ENCODE peak calls at places on chromosomes 12 and 14, in nine cellular contexts. I, F, S, T, E, W, C, H and G are unnamed samples.

GRCh38 chr12:79782197-79782890 is 91.6 kb upstream of the PAWR start:
- DNase-seq in I (no peak), F (no peak), S (peak; percentile 46), T (no peak), E (no peak), W (no peak), C (no peak), H (no peak), G (no peak)

GRCh38 chr12:110639336-110640178 is 25.6 kb downstream of the TCTN1 start:
- DNase-seq in I (no peak), F (no peak), S (peak; percentile 79), T (no peak), E (no peak), W (no peak), C (no peak), H (no peak), G (no peak)

GRCh38 chr14:22471545-22472121 is 117.4 kb downstream of the DAD1 start:
- DNase-seq in I (no peak), F (peak; percentile 38), S (peak; percentile 47), T (peak; percentile 73), E (peak; percentile 73), W (peak; percentile 68), C (peak; percentile 73), H (peak; percentile 69), G (no peak)

GRCh38 chr12:663293-663871 is at the start of gene NINJ2:
- DNase-seq in I (no peak), F (peak; percentile 18), S (no peak), T (no peak), E (no peak), W (peak; percentile 55), C (no peak), H (no peak), G (no peak)

GRCh38 chr12:18824287-18824686 is 86.4 kb downstream of the CAPZA3 start:
- DNase-seq in I (no peak), F (no peak), S (no peak), T (no peak), E (no peak), W (no peak), C (no peak), H (no peak), G (no peak)

GRCh38 chr12:9404469-9405260 is 196.5 kb upstream of the PZP start:
- DNase-seq in I (no peak), F (no peak), S (no peak), T (no peak), E (no peak), W (no peak), C (no peak), H (no peak), G (no peak)

GRCh38 chr14:74207943-74208342 is 31.3 kb upstream of the VSX2 start:
- DNase-seq in I (no peak), F (no peak), S (peak; percentile 2), T (peak; percentile 86), E (peak; percentile 78), W (no peak), C (no peak), H (no peak), G (no peak)

GRCh38 chr12:6827437-6827894 is 741 bp upstream of the P3H3 start:
- DNase-seq in I (no peak), F (peak; percentile 89), S (peak; percentile 83), T (peak; percentile 93), E (peak; percentile 76), W (peak; percentile 80), C (peak; percentile 78), H (peak; percentile 79), G (peak; percentile 43)

GRCh38 chr12:90938451-90938850 is 16.5 kb downstream of the CCER1 start:
- DNase-seq in I (no peak), F (no peak), S (peak; percentile 78), T (no peak), E (no peak), W (no peak), C (no peak), H (no peak), G (no peak)

GRCh38 chr12:96083020-96083489 is 47.7 kb upstream of the LTA4H start:
- DNase-seq in I (no peak), F (no peak), S (no peak), T (no peak), E (no peak), W (no peak), C (no peak), H (no peak), G (no peak)

GRCh38 chr14:74501135-74501614 is 7.6 kb downstream of the ISCA2 start:
- DNase-seq in I (no peak), F (peak; percentile 62), S (peak; percentile 82), T (peak; percentile 93), E (peak; percentile 68), W (peak; percentile 64), C (peak; percentile 83), H (peak; percentile 70), G (no peak)

GRCh38 chr14:23559010-23559920 is 3.2 kb downstream of the THTPA start:
- DNase-seq in I (peak; percentile 33), F (peak; percentile 54), S (peak; percentile 59), T (peak; percentile 93), E (peak; percentile 93), W (no peak), C (peak; percentile 74), H (peak; percentile 59), G (peak; percentile 60)

GRCh38 chr14:83255015-83255726 is 1721.5 kb upstream of the SEL1L start:
- DNase-seq in I (no peak), F (no peak), S (no peak), T (no peak), E (peak; percentile 45), W (no peak), C (no peak), H (no peak), G (no peak)

GRCh38 chr12:27179399-27180214 is 64.5 kb upstream of the STK38L start:
- DNase-seq in I (no peak), F (no peak), S (peak; percentile 92), T (no peak), E (peak; percentile 72), W (no peak), C (no peak), H (no peak), G (no peak)

GRCh38 chr14:64061115-64061514 is 208.3 kb downstream of the SYNE2 start:
- DNase-seq in I (no peak), F (no peak), S (no peak), T (no peak), E (no peak), W (no peak), C (no peak), H (no peak), G (no peak)

GRCh38 chr12:31488737-31489338 is 102.1 kb downstream of the DENND5B start:
- DNase-seq in I (no peak), F (no peak), S (no peak), T (no peak), E (no peak), W (no peak), C (no peak), H (no peak), G (no peak)

GRCh38 chr12:40336573-40337199 is 111.9 kb downstream of the LRRK2 start:
- DNase-seq in I (no peak), F (no peak), S (peak; percentile 15), T (peak; percentile 43), E (peak; percentile 63), W (no peak), C (no peak), H (no peak), G (no peak)

GRCh38 chr12:110689601-110690430 is 901 bp upstream of the HVCN1 start:
- DNase-seq in I (peak; percentile 11), F (peak; percentile 54), S (peak; percentile 26), T (peak; percentile 83), E (peak; percentile 77), W (no peak), C (peak; percentile 66), H (peak; percentile 39), G (peak; percentile 46)

GRCh38 chr14:42214981-42215491 is 608.4 kb downstream of the LRFN5 start:
- DNase-seq in I (no peak), F (no peak), S (peak; percentile 85), T (no peak), E (no peak), W (no peak), C (no peak), H (no peak), G (no peak)

GRCh38 chr12:49334681-49335080 is 2.3 kb downstream of the C1QL4 start:
- DNase-seq in I (no peak), F (no peak), S (no peak), T (no peak), E (peak; percentile 33), W (no peak), C (no peak), H (peak; percentile 10), G (no peak)
- H3K27me3 ChIP-seq in I (peaks cover 36% of the 10 kb centered on the region), F (peaks cover 99% of the 10 kb centered on the region), S (peaks cover 31% of the 10 kb centered on the region), T (peaks cover 87% of the 10 kb centered on the region), E (no peaks in the 10 kb centered on the region), W (peaks cover 32% of the 10 kb centered on the region), C (peaks cover 73% of the 10 kb centered on the region), H (peaks cover 12% of the 10 kb centered on the region), G (peaks cover 17% of the 10 kb centered on the region)

GRCh38 chr12:48823281-48823680 is 5.0 kb downstream of the CACNB3 start:
- DNase-seq in I (no peak), F (no peak), S (no peak), T (no peak), E (no peak), W (no peak), C (no peak), H (no peak), G (no peak)

GRCh38 chr12:48827026-48827425 is 8.7 kb downstream of the CACNB3 start:
- DNase-seq in I (no peak), F (no peak), S (no peak), T (no peak), E (no peak), W (no peak), C (no peak), H (no peak), G (no peak)

GRCh38 chr12:48824112-48824511 is 5.8 kb downstream of the CACNB3 start:
- DNase-seq in I (peak; percentile 15), F (no peak), S (no peak), T (peak; percentile 83), E (peak; percentile 54), W (no peak), C (peak; percentile 59), H (peak; percentile 38), G (peak; percentile 40)

GRCh38 chr12:48826209-48826855 is 8.0 kb downstream of the CACNB3 start:
- DNase-seq in I (no peak), F (no peak), S (no peak), T (no peak), E (peak; percentile 50), W (no peak), C (no peak), H (no peak), G (no peak)

GRCh38 chr12:48824905-48825304 is 6.6 kb downstream of the CACNB3 start:
- DNase-seq in I (no peak), F (no peak), S (no peak), T (no peak), E (no peak), W (no peak), C (no peak), H (no peak), G (no peak)
- H3K4me3 ChIP-seq in I (no peak overlapping the region), F (no peak overlapping the region), S (no peak overlapping the region), T (no peak overlapping the region), E (no peak overlapping the region), W (no peak overlapping the region), C (no peak overlapping the region), H (no peak overlapping the region), G (no peak overlapping the region)

GRCh38 chr12:126727656-126728055 is 1539.3 kb upstream of the TMEM132C start:
- DNase-seq in I (no peak), F (no peak), S (no peak), T (peak; percentile 50), E (no peak), W (no peak), C (no peak), H (no peak), G (no peak)
- H3K27me3 ChIP-seq in I (no peaks in the 10 kb centered on the region), F (peaks cover 92% of the 10 kb centered on the region), S (no peaks in the 10 kb centered on the region), T (peaks cover 42% of the 10 kb centered on the region), E (no peaks in the 10 kb centered on the region), W (peaks cover 45% of the 10 kb centered on the region), C (peaks cover 49% of the 10 kb centered on the region), H (peaks cover 15% of the 10 kb centered on the region), G (no peaks in the 10 kb centered on the region)

GRCh38 chr14:71556730-71557129 is 375.5 kb upstream of the RGS6 start:
- DNase-seq in I (no peak), F (no peak), S (no peak), T (no peak), E (no peak), W (no peak), C (no peak), H (no peak), G (no peak)
- H3K4me3 ChIP-seq in I (no peak overlapping the region), F (no peak overlapping the region), S (no peak overlapping the region), T (no peak overlapping the region), E (no peak overlapping the region), W (no peak overlapping the region), C (no peak overlapping the region), H (no peak overlapping the region), G (peak overlapping the region; percentile 63)